ENCODE peak calls at places on chromosomes 16 and 17, in six cellular contexts. K, M, I, T, W and P are unnamed samples.

GRCh38 chr16:67943256-67943618 is 683 bp downstream of the LCAT start:
- DNase-seq in T (no peak), M (no peak), K (no peak), I (no peak), W (no peak), P (no peak)

GRCh38 chr16:55955439-55955838 is 80.3 kb upstream of the CES5A start:
- DNase-seq in I (no peak), M (no peak), T (no peak), K (no peak), W (no peak), P (no peak)

GRCh38 chr17:60481604-60482003 is 44.4 kb downstream of the APPBP2 start:
- DNase-seq in M (no peak), I (no peak), W (no peak), K (no peak), T (no peak), P (no peak)

GRCh38 chr17:55845385-55845784 is 94.5 kb downstream of the PCTP start:
- DNase-seq in M (no peak), K (no peak), W (no peak), I (no peak), T (no peak), P (peak)

GRCh38 chr16:71230122-71230845 is at the start of gene HYDIN:
- DNase-seq in M (peak), K (peak), W (no peak), I (no peak), T (no peak), P (peak)

GRCh38 chr17:73689596-73690275 is 45.5 kb upstream of the SDK2 start:
- DNase-seq in T (no peak), W (no peak), K (no peak), M (no peak), I (no peak), P (no peak)

GRCh38 chr16:10552998-10553491 is 27.4 kb downstream of the EMP2 start:
- DNase-seq in T (no peak), I (peak), W (no peak), M (peak), K (no peak), P (peak)

GRCh38 chr16:62829084-62829483 is 792.8 kb upstream of the CDH8 start:
- DNase-seq in W (no peak), T (no peak), I (no peak), M (no peak), K (no peak), P (no peak)

GRCh38 chr16:89922477-89922883 is 662 bp upstream of the TUBB3 start:
- DNase-seq in K (peak), I (no peak), M (peak), W (no peak), T (no peak), P (peak)

GRCh38 chr16:3401719-3402397 is 843 bp downstream of the ZNF174 start:
- DNase-seq in W (no peak), K (no peak), M (peak), I (no peak), T (no peak), P (no peak)

GRCh38 chr16:47695746-47696145 is 234.6 kb downstream of the PHKB start:
- DNase-seq in M (no peak), K (no peak), W (no peak), I (no peak), T (no peak), P (no peak)

GRCh38 chr16:1992475-1993292 is 2.9 kb downstream of the SYNGR3 start:
- DNase-seq in T (no peak), W (no peak), M (peak), I (no peak), K (no peak), P (no peak)

GRCh38 chr17:61463068-61463980 is 11.1 kb downstream of the TBX4 start:
- DNase-seq in M (peak), W (no peak), K (no peak), I (no peak), T (no peak), P (no peak)

GRCh38 chr16:69894675-69895074 is 56.5 kb upstream of the CLEC18A start:
- DNase-seq in T (no peak), I (no peak), K (no peak), W (no peak), M (no peak), P (no peak)

GRCh38 chr16:79873825-79874224 is 273.3 kb upstream of the MAF start:
- DNase-seq in K (no peak), T (no peak), M (no peak), W (no peak), I (no peak), P (no peak)

GRCh38 chr16:73091199-73091598 is 43.3 kb upstream of the ZFHX3 start:
- DNase-seq in K (no peak), I (no peak), W (no peak), M (no peak), T (no peak), P (no peak)